ENCODE peak calls at places on chromosome 13, in five cellular contexts. R is neural progenitor cell, Z is sigmoid colon, D is AG04449, W is fibroblast of the aortic adventitia. B is an unnamed sample.

GRCh38 chr13:32857689-32858088 is 158.5 kb upstream of the KL start:
- DNase-seq in Z (no peak), W (no peak), R (no peak), D (no peak), B (no peak)

GRCh38 chr13:34277971-34278370 is 460.0 kb downstream of the RFC3 start:
- DNase-seq in Z (no peak), R (no peak), D (no peak), W (no peak), B (no peak)

GRCh38 chr13:23753523-23753922 is 135.7 kb downstream of the MIPEP start:
- DNase-seq in Z (no peak), D (no peak), R (no peak), W (peak), B (no peak)

GRCh38 chr13:46121597-46122163 is 16.8 kb upstream of the CPB2 start:
- DNase-seq in W (no peak), D (no peak), Z (no peak), R (no peak), B (no peak)

GRCh38 chr13:51935326-51936171 is 73.8 kb downstream of the CCDC70 start:
- DNase-seq in D (no peak), R (peak), Z (no peak), W (no peak), B (no peak)

GRCh38 chr13:82963466-82963865 is 918.8 kb downstream of the SLITRK1 start:
- DNase-seq in W (peak), Z (no peak), D (no peak), R (no peak), B (no peak)

GRCh38 chr13:110644892-110645521 is 29.7 kb downstream of the NAXD start:
- DNase-seq in W (peak), R (peak), Z (peak), D (peak), B (peak)

GRCh38 chr13:51636349-51636890 is 52.2 kb downstream of the WDFY2 start:
- DNase-seq in D (no peak), R (no peak), W (no peak), Z (no peak), B (no peak)

GRCh38 chr13:25406377-25406776 is 34.6 kb downstream of the ATP8A2 start:
- DNase-seq in W (no peak), R (peak), D (no peak), Z (no peak), B (no peak)

GRCh38 chr13:37175996-37176395 is 70.5 kb upstream of the CSNK1A1L start:
- DNase-seq in D (peak), W (peak), Z (no peak), R (no peak), B (peak)

GRCh38 chr13:51303063-51303552 is 36.4 kb upstream of the SERPINE3 start:
- DNase-seq in Z (no peak), W (no peak), R (peak), D (no peak), B (no peak)

GRCh38 chr13:73803997-73804396 is 330.2 kb downstream of the KLF12 start:
- DNase-seq in W (no peak), Z (no peak), R (no peak), D (no peak), B (no peak)

GRCh38 chr13:52903320-52903719 is 54.9 kb upstream of the PCDH8 start:
- DNase-seq in R (no peak), Z (no peak), D (no peak), W (no peak), B (no peak)

DNA sequence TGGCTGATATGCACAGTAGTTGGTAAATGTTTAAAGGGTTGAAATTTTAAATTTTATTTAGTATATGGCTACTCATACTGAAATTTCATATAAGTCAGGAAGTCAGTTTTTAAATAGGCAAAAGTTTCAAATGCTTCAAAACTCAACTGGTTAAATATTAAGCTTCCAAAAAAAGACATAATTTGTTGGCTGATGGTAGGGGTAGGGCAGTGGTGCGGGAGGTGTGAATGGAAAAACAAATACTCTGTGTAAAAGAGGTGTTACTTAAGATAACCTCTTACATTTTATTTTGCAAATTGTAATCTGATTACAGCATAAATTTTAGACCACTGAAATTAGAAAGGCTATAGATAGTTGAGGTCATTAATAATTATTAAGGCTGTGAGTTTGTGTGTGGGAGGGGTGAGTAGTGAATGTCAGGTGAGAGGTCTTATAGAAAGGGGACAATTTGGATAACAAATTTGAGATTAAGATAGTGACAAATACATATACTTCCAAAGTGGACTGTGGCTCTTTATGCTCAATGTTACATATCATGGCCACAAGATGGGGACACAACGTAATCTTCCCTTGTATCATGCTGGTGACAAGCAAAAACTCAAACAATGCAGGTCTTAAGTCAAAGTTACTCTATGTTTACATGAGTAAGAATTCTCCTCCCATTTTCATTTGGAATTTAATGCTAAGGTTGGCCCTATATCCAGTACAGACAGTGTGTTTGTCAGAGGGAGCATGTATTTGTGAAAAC is 36.6 kb upstream of the OXGR1 start:
- DNase-seq in Z (no peak), W (peak), D (no peak), R (peak), B (peak)
- TF ChIP-seq CTCF in Z (peak), W (peak), D (no peak), R (peak), B (peak)

GRCh38 chr13:21033224-21033855 is 28.0 kb downstream of the LATS2 start:
- DNase-seq in D (no peak), W (peak), Z (peak), R (no peak), B (no peak)
- H3K4me3 ChIP-seq in D (no peak), W (peak), Z (no peak), R (no peak), B (no peak)

DNA sequence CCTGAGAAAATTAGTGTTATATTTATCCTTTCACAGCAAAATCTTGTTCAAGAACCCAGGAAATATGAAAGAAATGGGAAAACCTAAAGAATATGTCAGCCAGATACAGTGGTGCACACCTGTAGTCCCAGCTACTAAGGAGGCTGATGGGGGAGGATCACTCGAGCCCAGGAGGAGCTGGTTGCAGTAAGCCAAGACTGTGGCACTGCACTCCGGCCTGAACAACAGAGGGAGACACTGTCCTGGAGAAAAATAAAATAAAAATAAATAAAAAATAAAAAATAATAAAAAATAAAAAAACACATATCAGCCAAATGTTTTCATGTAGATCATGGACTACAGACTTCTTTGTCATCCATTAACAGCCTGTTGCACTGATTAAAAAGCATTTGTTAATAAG is 244.8 kb upstream of the KLHL1 start:
- DNase-seq in D (no peak), R (peak), W (no peak), Z (no peak), B (no peak)
- TF ChIP-seq CTCF in D (no peak), R (peak), W (no peak), Z (no peak), B (no peak)

DNA sequence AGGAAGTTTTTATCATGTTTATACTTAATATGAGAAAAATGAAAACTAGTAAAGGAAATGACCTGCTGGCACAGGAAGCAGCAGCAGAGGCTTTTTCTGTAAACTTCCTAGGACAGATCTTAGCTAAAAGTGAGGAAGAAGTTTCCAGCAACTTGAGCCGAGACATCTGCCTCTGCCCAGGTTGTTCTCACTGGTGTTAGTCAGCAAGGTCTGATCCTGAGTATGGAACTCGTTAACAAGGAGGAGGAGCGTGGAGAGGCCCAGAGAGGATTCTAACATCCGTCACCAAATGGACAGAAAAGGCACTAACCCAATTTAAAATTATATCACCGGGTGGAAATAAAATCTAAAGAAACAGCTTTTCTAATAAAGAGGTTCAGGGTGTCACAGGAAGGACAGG is 43.6 kb downstream of the PHF11 start:
- DNase-seq in W (no peak), D (no peak), R (no peak), Z (peak), B (peak)
- H3K4me3 ChIP-seq in W (no peak), D (no peak), R (no peak), Z (no peak), B (no peak)

GRCh38 chr13:49246850-49247721 is 639 bp upstream of the CDADC1 start:
- DNase-seq in W (no peak), D (no peak), Z (no peak), R (no peak), B (no peak)

GRCh38 chr13:49253997-49254396 is 6.3 kb downstream of the CDADC1 start:
- DNase-seq in W (no peak), Z (no peak), R (no peak), D (no peak), B (no peak)

GRCh38 chr13:49247722-49248432 is at the start of gene CDADC1:
- DNase-seq in W (peak), D (peak), Z (peak), R (peak), B (peak)

GRCh38 chr13:49253310-49253709 is 5.6 kb downstream of the CDADC1 start:
- DNase-seq in R (no peak), Z (no peak), W (no peak), D (no peak), B (no peak)

GRCh38 chr13:49248433-49249002 is 793 bp downstream of the CDADC1 start:
- DNase-seq in D (no peak), Z (no peak), W (peak), R (peak), B (no peak)
- TF ChIP-seq CTCF in D (no peak), Z (no peak), W (peak), R (no peak), B (peak)

GRCh38 chr13:40589285-40590109 is 76.9 kb downstream of the FOXO1 start:
- DNase-seq in R (peak), W (peak), D (no peak), Z (peak), B (no peak)
- H3K4me3 ChIP-seq in R (no peak), W (no peak), D (no peak), Z (no peak), B (no peak)

GRCh38 chr13:29456419-29456818 is 139.1 kb downstream of the SLC7A1 start:
- DNase-seq in D (no peak), R (no peak), W (no peak), Z (no peak), B (no peak)

GRCh38 chr13:29453657-29454056 is 141.8 kb downstream of the SLC7A1 start:
- DNase-seq in D (no peak), W (no peak), R (no peak), Z (no peak), B (no peak)

GRCh38 chr13:29457299-29457698 is 138.2 kb downstream of the SLC7A1 start:
- DNase-seq in Z (no peak), W (peak), R (no peak), D (peak), B (no peak)

GRCh38 chr13:29452773-29453574 is 142.5 kb downstream of the SLC7A1 start:
- DNase-seq in D (no peak), Z (no peak), W (peak), R (no peak), B (no peak)

DNA sequence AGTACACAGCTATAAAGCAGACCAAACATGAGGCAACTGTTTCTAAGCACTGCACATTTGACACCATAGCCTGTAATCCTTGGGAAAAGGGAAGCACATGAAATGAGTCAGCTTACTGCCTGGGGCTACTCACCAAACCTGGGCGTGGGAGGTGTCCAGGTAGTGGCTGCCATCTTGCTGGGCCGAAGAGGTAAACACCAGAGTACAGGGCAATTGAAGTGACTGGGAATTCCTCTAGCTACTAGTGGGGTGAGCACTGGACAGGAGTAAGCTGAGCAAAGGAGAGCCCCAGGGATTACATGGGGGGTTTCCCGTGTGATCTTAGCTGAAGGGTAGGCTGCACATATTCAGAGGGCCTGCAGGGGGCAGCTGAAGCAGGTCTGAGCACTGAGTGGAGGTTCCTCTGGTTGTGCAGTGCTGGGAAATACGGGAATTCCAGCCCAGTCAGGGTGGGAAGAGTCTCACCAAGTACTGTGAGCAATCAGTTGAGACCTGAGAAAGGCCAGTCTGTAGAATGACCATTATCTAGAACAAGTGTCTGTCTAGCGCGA is 140.5 kb downstream of the SLC7A1 start:
- DNase-seq in R (peak), Z (no peak), D (no peak), W (no peak), B (no peak)
- TF ChIP-seq CTCF in R (peak), Z (no peak), D (peak), W (peak), B (peak)

B was measured in AG04450.